ENCODE peak calls at places on chromosomes 11 and 22, in five cellular contexts. O is Panc1, F is breast epithelium, A is transverse colon, E is uterus. G is an unnamed sample. For H3K36me3, the result is how much of the 10 kb centered on the place peaks cover.

GRCh38 chr11:12185914-12186313 is 75.5 kb downstream of the MICAL2 start:
- DNase-seq in O (no peak), F (no peak), A (no peak), E (no peak), G (no peak)

GRCh38 chr22:47811971-47812370 is 1049.5 kb downstream of the TBC1D22A start:
- DNase-seq in O (no peak), F (no peak), A (no peak), E (no peak), G (no peak)

GRCh38 chr11:125070699-125071254 is 7.7 kb downstream of the SLC37A2 start:
- DNase-seq in O (no peak), F (no peak), A (peak), E (peak), G (peak)

GRCh38 chr11:123729602-123730001 is 11.9 kb downstream of the ZNF202 start:
- DNase-seq in O (no peak), F (no peak), A (no peak), E (no peak), G (no peak)

GRCh38 chr11:69141742-69142141 is 14.0 kb upstream of the SMIM38 start:
- DNase-seq in O (no peak), F (no peak), A (no peak), E (no peak), G (no peak)

GRCh38 chr22:37175414-37176144 is 12.5 kb downstream of the C1QTNF6 start:
- DNase-seq in O (no peak), F (peak), A (no peak), E (peak), G (no peak)

GRCh38 chr11:10298342-10298741 is 4.3 kb upstream of the SBF2 start:
- DNase-seq in O (no peak), F (no peak), A (no peak), E (no peak), G (peak)

GRCh38 chr11:33449798-33450197 is 192.6 kb downstream of the HIPK3 start:
- DNase-seq in O (peak), F (no peak), A (no peak), E (no peak), G (no peak)

GRCh38 chr11:65627202-65627601 is 10.7 kb upstream of the SIPA1 start:
- DNase-seq in O (no peak), F (no peak), A (no peak), E (no peak), G (no peak)

GRCh38 chr11:65634140-65634436 is 3.8 kb upstream of the SIPA1 start:
- DNase-seq in O (no peak), F (no peak), A (no peak), E (no peak), G (no peak)

GRCh38 chr11:65629579-65629978 is 8.3 kb upstream of the SIPA1 start:
- DNase-seq in O (no peak), F (no peak), A (no peak), E (no peak), G (no peak)

GRCh38 chr11:65633390-65634139 is 4.3 kb upstream of the SIPA1 start:
- DNase-seq in O (no peak), F (no peak), A (no peak), E (no peak), G (no peak)

GRCh38 chr11:65630215-65630614 is 7.7 kb upstream of the SIPA1 start:
- DNase-seq in O (no peak), F (no peak), A (no peak), E (no peak), G (no peak)
- H3K36me3 ChIP-seq in O (under half), F (under half), A (under half), E (under half), G (half or more)

GRCh38 chr11:17548444-17548843 is 1.4 kb downstream of the OTOG start:
- DNase-seq in O (no peak), F (no peak), A (no peak), E (no peak), G (no peak)
- TF ChIP-seq CTCF in O (no peak), F (no peak), A (no peak), E (no peak), G (no peak)

DNA sequence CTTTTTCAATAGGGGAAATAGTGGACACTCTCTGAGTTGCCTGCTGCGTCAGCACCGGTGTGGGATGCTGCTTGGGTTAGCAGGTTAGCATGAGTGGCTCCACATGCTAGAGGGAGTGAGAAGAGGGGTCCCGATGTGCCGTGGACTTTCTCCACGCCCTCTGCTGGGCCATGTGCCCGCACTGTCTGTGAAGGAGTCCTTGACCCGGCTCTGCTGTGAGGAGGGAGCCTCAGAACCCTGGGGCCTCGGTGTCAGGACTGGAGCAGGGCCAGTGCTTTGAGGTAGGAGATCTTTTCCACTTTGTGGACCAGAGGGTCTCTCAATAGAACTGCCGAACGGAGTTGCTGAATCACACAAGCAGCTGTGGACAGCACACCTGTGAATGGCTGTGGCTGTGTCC is 14.8 kb downstream of the CTTN start:
- DNase-seq in O (no peak), F (no peak), A (no peak), E (no peak), G (no peak)
- H3K36me3 ChIP-seq in O (under half), F (under half), A (under half), E (under half), G (half or more)

GRCh38 chr11:34748036-34748435 is 127.1 kb downstream of the EHF start:
- DNase-seq in O (no peak), F (no peak), A (no peak), E (no peak), G (no peak)
- TF ChIP-seq CTCF in O (no peak), F (no peak), A (no peak), E (no peak), G (no peak)

GRCh38 chr22:24337894-24338645 is 67.4 kb downstream of the SPECC1L start:
- DNase-seq in O (no peak), F (no peak), A (no peak), E (no peak), G (no peak)

GRCh38 chr22:24338701-24339451 is 68.2 kb downstream of the SPECC1L start:
- DNase-seq in O (no peak), F (no peak), A (no peak), E (no peak), G (no peak)

GRCh38 chr22:24339452-24339747 is 68.8 kb downstream of the SPECC1L start:
- DNase-seq in O (no peak), F (no peak), A (no peak), E (no peak), G (no peak)

GRCh38 chr22:24341657-24342056 is 71.0 kb downstream of the SPECC1L start:
- DNase-seq in O (no peak), F (no peak), A (no peak), E (no peak), G (no peak)
- H3K36me3 ChIP-seq in O (under half), F (under half), A (under half), E (under half), G (under half)

GRCh38 chr11:79465160-79465559 is 24.3 kb upstream of the TENM4 start:
- DNase-seq in O (no peak), F (no peak), A (no peak), E (no peak), G (no peak)

GRCh38 chr11:79456501-79456900 is 15.7 kb upstream of the TENM4 start:
- DNase-seq in O (no peak), F (no peak), A (no peak), E (no peak), G (no peak)

GRCh38 chr11:79466411-79466810 is 25.6 kb upstream of the TENM4 start:
- DNase-seq in O (no peak), F (no peak), A (no peak), E (no peak), G (peak)

GRCh38 chr11:79458712-79459111 is 17.9 kb upstream of the TENM4 start:
- DNase-seq in O (no peak), F (no peak), A (no peak), E (no peak), G (no peak)

DNA sequence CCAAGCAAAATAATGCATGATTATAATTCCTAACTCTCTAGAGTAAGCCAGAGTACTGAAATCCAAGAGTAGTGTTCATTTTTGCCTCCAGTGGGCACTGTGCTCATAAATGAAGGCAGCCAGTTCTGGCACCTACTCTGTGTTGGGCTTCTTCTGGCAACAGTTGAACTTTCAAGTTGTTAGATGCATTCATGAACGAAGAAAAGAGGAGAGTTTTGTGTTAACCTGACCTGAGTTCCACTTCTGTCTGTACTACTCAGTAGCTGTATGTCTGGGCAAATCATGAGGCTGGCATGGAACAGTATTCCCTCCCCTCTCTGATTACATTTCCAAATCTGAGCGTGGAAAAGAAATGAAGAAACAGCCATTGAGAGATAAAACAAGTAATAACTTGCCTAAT is 20.3 kb upstream of the TENM4 start:
- DNase-seq in O (peak), F (no peak), A (no peak), E (no peak), G (peak)
- TF ChIP-seq CTCF in O (peak), F (no peak), A (peak), E (peak), G (peak)